ENCODE peak calls at places on chromosomes 12 and 14, in seven cellular contexts. A is psoas muscle; V is CD8-positive, alpha-beta T cell; Y is thoracic aorta; I is astrocyte of the spinal cord; Z is suprapubic skin; U is IMR-90. S is an unnamed sample.

GRCh38 chr14:68791078-68791983 is 1.5 kb downstream of the ZFP36L1 start:
- DNase-seq in Y (no peak), V (no peak), U (no peak), Z (peak), A (no peak), I (peak), S (no peak)

GRCh38 chr14:105476937-105477658 is 2.5 kb downstream of the CRIP2 start:
- DNase-seq in I (no peak), U (no peak), Y (no peak), Z (no peak), V (no peak), A (no peak), S (no peak)

GRCh38 chr14:53613404-53614253 is 343.0 kb downstream of the BMP4 start:
- DNase-seq in Y (no peak), A (no peak), V (no peak), U (peak), Z (no peak), I (peak), S (no peak)

GRCh38 chr12:42611571-42612257 is 22.2 kb upstream of the PRICKLE1 start:
- DNase-seq in V (no peak), Y (no peak), Z (no peak), A (no peak), I (no peak), U (no peak), S (no peak)

GRCh38 chr14:76759589-76759988 is 1.7 kb upstream of the VASH1 start:
- DNase-seq in U (no peak), V (no peak), A (no peak), Z (peak), Y (no peak), I (no peak), S (peak)

GRCh38 chr12:42407306-42407705 is 81.3 kb downstream of the PPHLN1 start:
- DNase-seq in I (no peak), U (peak), Y (no peak), A (no peak), V (no peak), Z (no peak), S (no peak)

GRCh38 chr12:132600048-132601032 is 10.0 kb downstream of the LRCOL1 start:
- DNase-seq in I (peak), Z (no peak), A (peak), Y (no peak), U (peak), V (peak), S (no peak)

GRCh38 chr14:100540141-100540925 is 46.9 kb downstream of the BEGAIN start:
- DNase-seq in A (peak), V (no peak), Y (no peak), Z (no peak), U (no peak), I (no peak), S (no peak)

GRCh38 chr14:99716091-99716849 is 32.2 kb downstream of the CYP46A1 start:
- DNase-seq in Z (peak), A (no peak), I (no peak), Y (no peak), V (no peak), U (no peak), S (peak)

GRCh38 chr12:79151956-79152355 is 287.4 kb downstream of the SYT1 start:
- DNase-seq in Y (no peak), I (peak), U (peak), Z (no peak), V (no peak), A (no peak), S (no peak)

GRCh38 chr12:40668095-40668494 is 24.1 kb upstream of the CNTN1 start:
- DNase-seq in I (no peak), A (no peak), Z (no peak), V (no peak), U (no peak), Y (no peak), S (no peak)
- TF ChIP-seq CTCF in I (no peak), A (no peak), Z (no peak), V (no peak), U (no peak), Y (no peak), S (no peak)

GRCh38 chr12:46354111-46354798 is 18.3 kb downstream of the SLC38A2 start:
- DNase-seq in Y (no peak), A (no peak), I (no peak), Z (no peak), U (no peak), V (no peak), S (no peak)
- TF ChIP-seq CTCF in Y (no peak), A (peak), I (no peak), Z (no peak), U (peak), V (no peak), S (peak)

DNA sequence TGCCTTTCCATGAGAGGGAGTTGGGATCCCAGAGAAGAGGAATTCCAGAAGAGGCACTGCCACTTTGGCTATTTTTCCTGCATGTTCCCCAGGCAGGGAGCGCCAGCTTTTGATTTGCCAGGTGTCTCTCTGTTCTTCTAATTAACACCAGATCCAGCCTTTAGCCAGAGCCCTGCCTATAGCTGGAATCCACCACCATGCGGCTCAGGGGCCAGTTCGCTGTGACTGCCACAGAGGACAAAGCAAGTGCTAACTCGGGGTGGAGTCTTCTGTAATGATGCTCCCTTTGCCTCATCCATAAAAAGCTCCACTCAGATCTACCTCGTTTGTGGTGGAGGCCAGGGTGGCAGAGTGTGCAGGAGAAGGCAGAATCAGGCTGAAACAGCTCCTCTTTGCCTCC is 17.9 kb upstream of the CTDSP2 start:
- DNase-seq in U (no peak), Y (no peak), V (no peak), Z (no peak), I (no peak), A (peak), S (no peak)
- TF ChIP-seq CTCF in U (no peak), Y (no peak), V (no peak), Z (no peak), I (no peak), A (no peak), S (peak)

GRCh38 chr12:48072266-48072665 is 33.6 kb downstream of the SENP1 start:
- DNase-seq in V (no peak), A (no peak), U (no peak), I (no peak), Y (no peak), Z (no peak), S (no peak)
- TF ChIP-seq CTCF in V (no peak), A (no peak), U (no peak), I (no peak), Y (no peak), Z (no peak), S (no peak)

GRCh38 chr14:37591311-37591940 is 3.6 kb downstream of the FOXA1 start:
- DNase-seq in A (no peak), V (no peak), I (no peak), Z (no peak), U (no peak), Y (no peak), S (no peak)
- TF ChIP-seq CTCF in A (no peak), V (no peak), I (peak), Z (no peak), U (no peak), Y (no peak), S (peak)

GRCh38 chr12:30753233-30753632 is 1.5 kb downstream of the CAPRIN2 start:
- DNase-seq in U (peak), Z (no peak), V (peak), I (peak), Y (no peak), A (no peak), S (no peak)
- TF ChIP-seq CTCF in U (peak), Z (no peak), V (peak), I (peak), Y (peak), A (no peak), S (peak)

GRCh38 chr12:123104809-123105208 is 46.1 kb downstream of the PITPNM2 start:
- DNase-seq in I (no peak), V (no peak), Z (no peak), U (no peak), Y (no peak), A (no peak), S (no peak)

GRCh38 chr12:123106640-123107359 is 44.1 kb downstream of the PITPNM2 start:
- DNase-seq in Y (no peak), A (peak), U (no peak), Z (no peak), V (peak), I (no peak), S (no peak)

GRCh38 chr12:123107926-123108681 is 42.8 kb downstream of the PITPNM2 start:
- DNase-seq in I (no peak), A (no peak), U (no peak), Z (no peak), Y (no peak), V (no peak), S (no peak)

GRCh38 chr12:123102781-123103503 is 47.9 kb downstream of the PITPNM2 start:
- DNase-seq in V (no peak), U (no peak), Z (no peak), I (no peak), Y (no peak), A (no peak), S (no peak)

DNA sequence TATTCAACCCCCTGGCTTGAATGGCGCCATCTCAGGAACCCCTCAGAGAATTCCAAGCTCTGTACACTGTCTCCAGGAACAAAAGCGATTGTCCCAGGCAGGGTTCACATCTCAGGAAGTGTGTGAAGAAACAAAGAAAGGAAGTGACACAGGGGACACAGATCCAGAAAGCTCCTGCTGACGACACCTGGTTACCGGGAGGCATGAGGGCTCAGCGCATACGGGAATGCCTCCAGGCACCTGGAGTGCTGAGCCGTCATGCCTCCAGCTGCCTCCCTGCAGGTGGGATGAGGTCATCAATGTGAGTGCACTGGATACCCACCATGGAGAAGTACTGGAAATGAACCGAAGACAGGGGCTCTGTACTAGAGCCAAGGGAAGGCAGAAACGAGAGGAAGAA is 45.5 kb downstream of the PITPNM2 start:
- DNase-seq in U (no peak), V (no peak), A (no peak), Z (no peak), I (peak), Y (no peak), S (no peak)
- TF ChIP-seq CTCF in U (no peak), V (no peak), A (no peak), Z (no peak), I (no peak), Y (no peak), S (no peak)

GRCh38 chr14:56885795-56886194 is 75.5 kb upstream of the OTX2 start:
- DNase-seq in A (no peak), V (no peak), I (no peak), Y (no peak), Z (no peak), U (no peak), S (no peak)
- TF ChIP-seq CTCF in A (no peak), V (no peak), I (no peak), Y (no peak), Z (no peak), U (no peak), S (no peak)

GRCh38 chr12:48119834-48120195 is 651 bp downstream of the PFKM start:
- DNase-seq in Z (no peak), A (no peak), U (peak), V (no peak), I (no peak), Y (no peak), S (no peak)
- TF ChIP-seq CTCF in Z (no peak), A (no peak), U (no peak), V (no peak), I (no peak), Y (no peak), S (no peak)